ENCODE peak calls at places on chromosomes 7 and 10, in eight cellular contexts. T is body of pancreas, G is stomach, K is uterus, L is right lobe of liver, U is suprapubic skin, B is heart left ventricle, C is A549. E is an unnamed sample.

GRCh38 chr7:43785425-43785824 is 26.9 kb downstream of the BLVRA start:
- DNase-seq in T (no peak), G (no peak), K (peak; percentile 85), L (no peak), U (no peak), B (no peak), C (no peak), E (peak; percentile 90)

GRCh38 chr10:52229271-52229931 is 84.7 kb upstream of the DKK1 start:
- DNase-seq in T (no peak), G (no peak), K (no peak), L (no peak), U (no peak), B (no peak), C (no peak), E (no peak)

GRCh38 chr7:41182782-41183181 is 520.1 kb downstream of the INHBA start:
- DNase-seq in T (no peak), G (no peak), K (no peak), L (no peak), U (no peak), B (no peak), C (no peak), E (no peak)

GRCh38 chr10:86387221-86387794 is 20.7 kb upstream of the GRID1 start:
- DNase-seq in T (no peak), G (no peak), K (no peak), L (peak; percentile 23), U (no peak), B (no peak), C (no peak), E (peak; percentile 21)

GRCh38 chr7:70679666-70680065 is 452.3 kb upstream of the GALNT17 start:
- DNase-seq in T (no peak), G (no peak), K (no peak), L (no peak), U (no peak), B (no peak), C (no peak), E (no peak)

GRCh38 chr7:44639701-44640321 is 33.4 kb downstream of the OGDH start:
- DNase-seq in T (peak; percentile 56), G (no peak), K (peak; percentile 31), L (peak; percentile 54), U (no peak), B (peak; percentile 42), C (peak; percentile 64), E (no peak)

GRCh38 chr10:95312264-95312663 is 21.5 kb upstream of the PDLIM1 start:
- DNase-seq in T (peak; percentile 53), G (peak; percentile 75), K (no peak), L (no peak), U (no peak), B (no peak), C (no peak), E (peak; percentile 58)

GRCh38 chr10:75712241-75712880 is 280.9 kb downstream of the LRMDA start:
- DNase-seq in T (no peak), G (no peak), K (no peak), L (no peak), U (no peak), B (no peak), C (no peak), E (no peak)

GRCh38 chr10:43193496-43194080 is 55.3 kb downstream of the CSGALNACT2 start:
- DNase-seq in T (no peak), G (peak; percentile 15), K (no peak), L (no peak), U (no peak), B (no peak), C (no peak), E (no peak)

GRCh38 chr10:127468632-127469031 is 80.5 kb upstream of the NPS start:
- DNase-seq in T (no peak), G (no peak), K (no peak), L (no peak), U (no peak), B (no peak), C (no peak), E (no peak)

GRCh38 chr7:116162992-116163391 is 47.3 kb upstream of the TES start:
- DNase-seq in T (no peak), G (no peak), K (no peak), L (no peak), U (no peak), B (no peak), C (no peak), E (no peak)

GRCh38 chr10:98569878-98570277 is 123.1 kb upstream of the HPS1 start:
- DNase-seq in T (no peak), G (no peak), K (no peak), L (no peak), U (no peak), B (no peak), C (no peak), E (peak; percentile 66)

GRCh38 chr7:157596471-157596870 is 259.7 kb downstream of the DNAJB6 start:
- DNase-seq in T (no peak), G (no peak), K (no peak), L (no peak), U (no peak), B (no peak), C (no peak), E (no peak)

GRCh38 chr10:52314007-52314821 is at the start of gene DKK1:
- DNase-seq in T (peak; percentile 53), G (peak; percentile 67), K (peak; percentile 13), L (peak; percentile 57), U (peak; percentile 86), B (peak; percentile 33), C (peak; percentile 93), E (peak; percentile 69)

GRCh38 chr7:150860291-150860977 is 8.1 kb downstream of the AOC1 start:
- DNase-seq in T (no peak), G (no peak), K (no peak), L (no peak), U (no peak), B (no peak), C (no peak), E (peak; percentile 43)

GRCh38 chr7:29684787-29685650 is 121.3 kb upstream of the WIPF3 start:
- DNase-seq in T (peak; percentile 83), G (peak; percentile 84), K (peak; percentile 75), L (peak; percentile 84), U (peak; percentile 80), B (peak; percentile 69), C (peak; percentile 22), E (peak; percentile 88)
- TF ChIP-seq POLR2A in T (peak; percentile 54), G (no peak), K (no peak), L (peak; percentile 54), U (peak; percentile 19), B (no peak), C (peak; percentile 45), E (no peak)

GRCh38 chr10:84225424-84226173 is at the start of gene LRIT2:
- DNase-seq in T (no peak), G (no peak), K (no peak), L (no peak), U (no peak), B (no peak), C (no peak), E (no peak)
- H3K4me1 ChIP-seq in T (no peaks in the 10 kb centered on the region), G (no peaks in the 10 kb centered on the region), K (no peaks in the 10 kb centered on the region), L (no peaks in the 10 kb centered on the region), U (peaks cover 2% of the 10 kb centered on the region), B (no peaks in the 10 kb centered on the region), C (no peaks in the 10 kb centered on the region), E (no peaks in the 10 kb centered on the region)

GRCh38 chr7:27112960-27113949 is 10.8 kb upstream of the HOXA2 start:
- DNase-seq in T (no peak), G (no peak), K (peak; percentile 82), L (peak; percentile 61), U (peak; percentile 60), B (no peak), C (peak; percentile 56), E (peak; percentile 90)
- TF ChIP-seq POLR2A in T (no peak), G (no peak), K (no peak), L (peak; percentile 34), U (no peak), B (peak; percentile 36), C (peak; percentile 8), E (peak; percentile 21)

DNA sequence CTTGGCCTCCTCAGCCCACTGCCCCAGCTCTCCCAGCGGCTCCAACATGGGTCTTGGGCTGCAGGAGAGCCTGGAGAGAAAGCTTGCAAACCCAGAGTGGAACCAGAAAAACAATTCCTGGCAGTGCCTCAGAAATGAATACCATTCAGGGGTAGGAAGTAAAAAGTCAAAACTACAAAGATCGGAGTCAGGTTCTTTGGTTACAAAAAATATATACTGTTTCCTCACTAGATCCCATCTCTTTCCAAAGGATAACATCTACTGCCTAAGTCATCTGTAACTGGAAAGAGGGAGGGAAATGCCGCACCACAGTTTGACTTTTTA is 14.9 kb downstream of the CREB3L2 start:
- DNase-seq in T (no peak), G (no peak), K (no peak), L (no peak), U (no peak), B (no peak), C (no peak), E (no peak)
- H3K4me1 ChIP-seq in T (peaks cover 63% of the 10 kb centered on the region), G (peaks cover 99% of the 10 kb centered on the region), K (peaks cover 25% of the 10 kb centered on the region), L (peaks cover 29% of the 10 kb centered on the region), U (peaks cover 78% of the 10 kb centered on the region), B (peaks cover 89% of the 10 kb centered on the region), C (peaks cover 8% of the 10 kb centered on the region), E (peaks cover 99% of the 10 kb centered on the region)

GRCh38 chr7:159028456-159029401 is 115.9 kb downstream of the VIPR2 start:
- DNase-seq in T (no peak), G (peak; percentile 22), K (no peak), L (peak; percentile 40), U (peak; percentile 62), B (peak; percentile 6), C (no peak), E (peak; percentile 64)

GRCh38 chr7:159025161-159025779 is 119.4 kb downstream of the VIPR2 start:
- DNase-seq in T (no peak), G (no peak), K (no peak), L (peak; percentile 23), U (peak; percentile 39), B (no peak), C (no peak), E (peak; percentile 59)

GRCh38 chr7:159027091-159027802 is 117.4 kb downstream of the VIPR2 start:
- DNase-seq in T (no peak), G (no peak), K (no peak), L (peak; percentile 15), U (peak; percentile 37), B (no peak), C (no peak), E (peak; percentile 63)

GRCh38 chr7:159026271-159027047 is 118.2 kb downstream of the VIPR2 start:
- DNase-seq in T (no peak), G (peak; percentile 25), K (no peak), L (peak; percentile 31), U (peak; percentile 32), B (peak; percentile 17), C (no peak), E (peak; percentile 67)

DNA sequence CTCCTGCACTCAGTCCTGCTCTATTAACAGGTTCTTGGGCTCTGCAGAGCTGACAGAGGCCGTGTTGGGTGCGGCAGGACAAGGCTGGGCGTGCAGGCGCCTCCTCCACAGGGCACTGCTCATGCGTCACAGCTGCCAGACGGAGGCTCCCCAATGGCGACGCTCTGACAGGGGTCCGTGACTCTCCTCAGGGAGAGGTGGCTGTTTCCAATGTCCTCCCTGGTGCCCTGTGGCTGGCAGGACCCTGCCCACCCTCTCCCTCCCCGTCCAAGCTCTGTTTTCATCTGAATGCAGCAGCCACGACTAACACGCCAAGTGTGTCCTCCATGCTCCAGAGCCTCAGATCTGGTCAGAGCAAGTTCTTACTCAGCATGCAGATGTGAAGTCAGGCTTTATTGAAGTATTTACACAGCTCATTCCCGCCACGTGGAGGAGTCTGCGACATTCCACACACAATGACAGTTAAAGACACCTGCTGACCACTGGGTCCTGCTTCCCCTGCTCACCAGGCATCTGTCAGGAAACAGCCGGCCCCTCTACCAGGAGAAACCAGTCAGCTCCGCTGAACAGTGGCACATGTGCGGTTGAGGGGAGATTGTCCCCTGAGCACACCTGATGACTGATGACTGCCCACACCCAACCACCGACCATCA is 116.7 kb downstream of the VIPR2 start:
- DNase-seq in T (peak; percentile 60), G (peak; percentile 64), K (no peak), L (peak; percentile 28), U (peak; percentile 51), B (no peak), C (no peak), E (peak; percentile 60)
- TF ChIP-seq POLR2A in T (no peak), G (no peak), K (no peak), L (no peak), U (no peak), B (no peak), C (no peak), E (no peak)

GRCh38 chr10:48803831-48804584 is 119.3 kb downstream of the WDFY4 start:
- DNase-seq in T (no peak), G (no peak), K (no peak), L (no peak), U (no peak), B (no peak), C (no peak), E (no peak)
- H3K4me1 ChIP-seq in T (no peaks in the 10 kb centered on the region), G (peaks cover 21% of the 10 kb centered on the region), K (no peaks in the 10 kb centered on the region), L (no peaks in the 10 kb centered on the region), U (peaks cover 18% of the 10 kb centered on the region), B (peaks cover 72% of the 10 kb centered on the region), C (no peaks in the 10 kb centered on the region), E (no peaks in the 10 kb centered on the region)

E was measured in sigmoid colon.